ENCODE peak calls at places on chromosomes 3 and 15, in seven cellular contexts. One of them, this sample, is unnamed.

GRCh38 chr15:57156210-57156887 is 220.0 kb upstream of the CGNL1 start:
- DNase-seq in SK-N-SH: peak; percentile 11
- DNase-seq in HCT116: no peak
- DNase-seq in K562: no peak
- DNase-seq in fibroblast of lung: no peak
- DNase-seq in mammary epithelial cell: no peak
- DNase-seq in mesenchymal stem cell: no peak
- DNase-seq in this sample: no peak

GRCh38 chr3:126146034-126146433 is 34.4 kb downstream of the ALDH1L1 start:
- DNase-seq in mammary epithelial cell: no peak
- DNase-seq in mesenchymal stem cell: no peak
- DNase-seq in HCT116: no peak
- DNase-seq in fibroblast of lung: no peak
- DNase-seq in SK-N-SH: no peak
- DNase-seq in K562: no peak
- DNase-seq in this sample: peak; percentile 22

GRCh38 chr15:82647835-82648256 is 683 bp upstream of the CPEB1 start:
- DNase-seq in mesenchymal stem cell: no peak
- DNase-seq in K562: peak; percentile 75
- DNase-seq in HCT116: no peak
- DNase-seq in mammary epithelial cell: no peak
- DNase-seq in SK-N-SH: peak; percentile 84
- DNase-seq in fibroblast of lung: no peak
- DNase-seq in this sample: peak; percentile 83

GRCh38 chr15:40100133-40100946 is 8.3 kb downstream of the BMF start:
- DNase-seq in HCT116: no peak
- DNase-seq in mesenchymal stem cell: no peak
- DNase-seq in K562: no peak
- DNase-seq in SK-N-SH: no peak
- DNase-seq in mammary epithelial cell: no peak
- DNase-seq in fibroblast of lung: no peak
- DNase-seq in this sample: no peak

GRCh38 chr3:188378786-188379185 is 224.8 kb downstream of the LPP start:
- DNase-seq in HCT116: no peak
- DNase-seq in SK-N-SH: no peak
- DNase-seq in mammary epithelial cell: no peak
- DNase-seq in K562: no peak
- DNase-seq in fibroblast of lung: no peak
- DNase-seq in mesenchymal stem cell: no peak
- DNase-seq in this sample: no peak

GRCh38 chr3:66928252-66928651 is 69.9 kb upstream of the KBTBD8 start:
- DNase-seq in SK-N-SH: no peak
- DNase-seq in HCT116: no peak
- DNase-seq in mammary epithelial cell: no peak
- DNase-seq in K562: no peak
- DNase-seq in mesenchymal stem cell: no peak
- DNase-seq in fibroblast of lung: no peak
- DNase-seq in this sample: no peak

GRCh38 chr3:45807645-45808540 is 11.6 kb upstream of the SLC6A20 start:
- DNase-seq in fibroblast of lung: no peak
- DNase-seq in SK-N-SH: no peak
- DNase-seq in K562: no peak
- DNase-seq in HCT116: no peak
- DNase-seq in mesenchymal stem cell: peak; percentile 17
- DNase-seq in mammary epithelial cell: no peak
- DNase-seq in this sample: no peak

GRCh38 chr15:74872702-74873035 is 496 bp downstream of the SCAMP2 start:
- DNase-seq in K562: no peak
- DNase-seq in HCT116: no peak
- DNase-seq in fibroblast of lung: no peak
- DNase-seq in SK-N-SH: no peak
- DNase-seq in mammary epithelial cell: no peak
- DNase-seq in mesenchymal stem cell: no peak
- DNase-seq in this sample: no peak

GRCh38 chr15:80695911-80696651 is 971 bp downstream of the ABHD17C start:
- DNase-seq in mammary epithelial cell: peak; percentile 58
- DNase-seq in HCT116: no peak
- DNase-seq in mesenchymal stem cell: peak; percentile 43
- DNase-seq in fibroblast of lung: peak; percentile 53
- DNase-seq in SK-N-SH: peak; percentile 53
- DNase-seq in K562: no peak
- DNase-seq in this sample: peak; percentile 64

GRCh38 chr3:197376020-197376419 is 77.6 kb upstream of the DLG1 start:
- DNase-seq in mammary epithelial cell: peak; percentile 95
- DNase-seq in SK-N-SH: no peak
- DNase-seq in HCT116: no peak
- DNase-seq in mesenchymal stem cell: no peak
- DNase-seq in K562: no peak
- DNase-seq in fibroblast of lung: no peak
- DNase-seq in this sample: no peak

GRCh38 chr15:63982381-63982854 is 63.9 kb downstream of the DAPK2 start:
- DNase-seq in mammary epithelial cell: no peak
- DNase-seq in SK-N-SH: no peak
- DNase-seq in HCT116: no peak
- DNase-seq in fibroblast of lung: no peak
- DNase-seq in K562: no peak
- DNase-seq in mesenchymal stem cell: no peak
- DNase-seq in this sample: no peak

GRCh38 chr3:21435871-21436270 is 315.1 kb downstream of the ZNF385D start:
- DNase-seq in mammary epithelial cell: peak; percentile 95
- DNase-seq in K562: no peak
- DNase-seq in fibroblast of lung: peak; percentile 99
- DNase-seq in HCT116: no peak
- DNase-seq in mesenchymal stem cell: no peak
- DNase-seq in SK-N-SH: no peak
- DNase-seq in this sample: no peak

GRCh38 chr15:56963126-56963525 is 44.7 kb downstream of the TCF12 start:
- DNase-seq in fibroblast of lung: peak; percentile 54
- DNase-seq in SK-N-SH: no peak
- DNase-seq in HCT116: no peak
- DNase-seq in K562: no peak
- DNase-seq in mammary epithelial cell: no peak
- DNase-seq in mesenchymal stem cell: no peak
- DNase-seq in this sample: no peak

GRCh38 chr3:43243590-43244587 is 42.5 kb upstream of the SNRK start:
- DNase-seq in HCT116: no peak
- DNase-seq in mesenchymal stem cell: no peak
- DNase-seq in fibroblast of lung: no peak
- DNase-seq in mammary epithelial cell: no peak
- DNase-seq in K562: no peak
- DNase-seq in SK-N-SH: no peak
- DNase-seq in this sample: no peak

GRCh38 chr15:86162172-86162591 is 82.5 kb downstream of the AGBL1 start:
- DNase-seq in fibroblast of lung: no peak
- DNase-seq in HCT116: no peak
- DNase-seq in mesenchymal stem cell: no peak
- DNase-seq in SK-N-SH: no peak
- DNase-seq in K562: no peak
- DNase-seq in mammary epithelial cell: no peak
- DNase-seq in this sample: no peak

GRCh38 chr3:56197991-56198390 is 270.3 kb downstream of the ERC2 start:
- DNase-seq in fibroblast of lung: no peak
- DNase-seq in mammary epithelial cell: no peak
- DNase-seq in HCT116: no peak
- DNase-seq in mesenchymal stem cell: no peak
- DNase-seq in K562: no peak
- DNase-seq in SK-N-SH: no peak
- DNase-seq in this sample: no peak

GRCh38 chr3:63967675-63968611 is 55.4 kb downstream of the PSMD6 start:
- DNase-seq in fibroblast of lung: peak; percentile 81
- DNase-seq in mammary epithelial cell: peak; percentile 23
- DNase-seq in mesenchymal stem cell: peak; percentile 75
- DNase-seq in K562: peak; percentile 48
- DNase-seq in SK-N-SH: peak; percentile 13
- DNase-seq in HCT116: no peak
- DNase-seq in this sample: no peak

DNA sequence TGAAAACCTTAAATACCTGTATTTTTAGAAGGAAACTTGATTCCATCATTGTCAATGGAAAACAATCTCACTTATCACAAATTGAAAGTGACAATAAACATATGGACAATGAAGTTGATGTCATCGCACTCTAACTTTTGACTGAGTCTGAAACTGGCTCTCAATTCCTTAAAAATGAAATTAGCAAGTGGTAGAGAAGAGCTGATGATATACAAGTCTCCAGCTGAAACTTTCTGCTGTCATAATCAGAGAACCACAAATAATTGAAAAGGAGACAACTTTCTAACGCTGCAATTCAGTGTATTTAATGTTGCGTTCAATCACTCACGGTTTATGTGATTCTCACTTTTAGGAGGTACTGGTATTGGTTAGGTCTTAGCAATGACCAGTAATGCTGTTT is 37.5 kb downstream of the EPHB1 start:
- DNase-seq in fibroblast of lung: no peak
- DNase-seq in mammary epithelial cell: no peak
- DNase-seq in K562: no peak
- DNase-seq in HCT116: no peak
- DNase-seq in mesenchymal stem cell: no peak
- DNase-seq in SK-N-SH: no peak
- DNase-seq in this sample: no peak
- H3K9ac ChIP-seq in fibroblast of lung: no peak overlapping the region
- H3K9ac ChIP-seq in mammary epithelial cell: no peak overlapping the region
- H3K9ac ChIP-seq in K562: no peak overlapping the region
- H3K9ac ChIP-seq in HCT116: no peak overlapping the region
- H3K9ac ChIP-seq in mesenchymal stem cell: no peak overlapping the region
- H3K9ac ChIP-seq in SK-N-SH: no peak overlapping the region
- H3K9ac ChIP-seq in this sample: no peak overlapping the region

DNA sequence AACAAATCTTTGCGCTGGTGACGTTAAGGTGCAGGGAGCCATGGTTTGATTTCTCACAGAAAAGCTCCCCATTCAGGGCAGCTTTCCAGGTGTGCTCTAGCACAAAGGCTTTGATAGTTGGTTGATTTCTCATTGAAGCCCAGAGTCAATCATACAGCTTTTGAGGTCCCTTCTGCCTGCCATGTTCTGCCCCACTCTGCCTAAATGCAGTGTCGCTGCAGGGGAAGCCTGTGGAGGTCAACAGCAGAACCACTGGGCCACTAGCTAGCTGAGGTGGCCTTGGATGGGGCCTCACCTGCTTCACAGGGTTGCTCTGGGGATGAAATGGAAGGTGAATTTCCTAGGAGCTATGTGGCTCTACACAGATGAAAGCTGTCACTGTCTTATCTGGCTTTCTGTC is 278.3 kb downstream of the TLE3 start:
- DNase-seq in fibroblast of lung: no peak
- DNase-seq in HCT116: no peak
- DNase-seq in SK-N-SH: no peak
- DNase-seq in mesenchymal stem cell: no peak
- DNase-seq in K562: no peak
- DNase-seq in mammary epithelial cell: no peak
- DNase-seq in this sample: no peak
- H3K9ac ChIP-seq in fibroblast of lung: no peak overlapping the region
- H3K9ac ChIP-seq in HCT116: no peak overlapping the region
- H3K9ac ChIP-seq in SK-N-SH: no peak overlapping the region
- H3K9ac ChIP-seq in mesenchymal stem cell: no peak overlapping the region
- H3K9ac ChIP-seq in K562: no peak overlapping the region
- H3K9ac ChIP-seq in mammary epithelial cell: no peak overlapping the region
- H3K9ac ChIP-seq in this sample: no peak overlapping the region

DNA sequence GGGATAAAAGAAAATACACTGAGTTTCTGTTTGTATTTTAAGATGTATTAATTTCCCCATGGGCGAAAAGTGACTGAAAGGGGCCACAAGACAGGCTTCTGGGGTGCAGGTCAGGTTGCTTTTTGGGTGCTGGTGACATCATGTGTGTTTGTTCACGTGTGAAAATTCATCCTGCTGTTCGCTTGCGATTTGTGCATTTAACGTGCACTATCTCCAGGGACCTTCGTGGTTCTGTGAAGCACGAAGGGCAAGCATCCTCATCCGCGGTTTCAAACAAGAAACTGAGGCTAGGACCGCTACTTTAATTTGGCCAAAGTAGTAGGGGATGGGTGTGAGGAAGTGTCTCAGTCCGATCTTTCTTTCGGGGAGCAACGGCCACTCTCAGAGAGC is 1.6 kb upstream of the SMAD6 start:
- DNase-seq in HCT116: no peak
- DNase-seq in mammary epithelial cell: no peak
- DNase-seq in fibroblast of lung: no peak
- DNase-seq in SK-N-SH: no peak
- DNase-seq in mesenchymal stem cell: no peak
- DNase-seq in K562: peak; percentile 36
- DNase-seq in this sample: no peak
- H3K9ac ChIP-seq in HCT116: peak overlapping the region; percentile 73
- H3K9ac ChIP-seq in mammary epithelial cell: peak overlapping the region; percentile 57
- H3K9ac ChIP-seq in fibroblast of lung: no peak overlapping the region
- H3K9ac ChIP-seq in SK-N-SH: peak overlapping the region; percentile 39
- H3K9ac ChIP-seq in mesenchymal stem cell: peak overlapping the region; percentile 68
- H3K9ac ChIP-seq in K562: peak overlapping the region; percentile 91
- H3K9ac ChIP-seq in this sample: peak overlapping the region; percentile 35

GRCh38 chr15:30921106-30921505 is 17.4 kb downstream of the FAN1 start:
- DNase-seq in fibroblast of lung: no peak
- DNase-seq in mammary epithelial cell: no peak
- DNase-seq in K562: no peak
- DNase-seq in SK-N-SH: no peak
- DNase-seq in HCT116: no peak
- DNase-seq in mesenchymal stem cell: no peak
- DNase-seq in this sample: no peak
- H3K9ac ChIP-seq in fibroblast of lung: no peak overlapping the region
- H3K9ac ChIP-seq in mammary epithelial cell: no peak overlapping the region
- H3K9ac ChIP-seq in K562: no peak overlapping the region
- H3K9ac ChIP-seq in SK-N-SH: no peak overlapping the region
- H3K9ac ChIP-seq in HCT116: no peak overlapping the region
- H3K9ac ChIP-seq in mesenchymal stem cell: no peak overlapping the region
- H3K9ac ChIP-seq in this sample: no peak overlapping the region

This sample was measured in endodermal cell.